ENCODE peak calls at places on chromosomes 13 and 19, in seven cellular contexts. K is AG10803; B is tibial artery; V is PC-9; Z is CD8-positive, alpha-beta T cell; L is cardiac muscle cell; Q is kidney epithelial cell. J is an unnamed sample.

GRCh38 chr13:30759748-30760147 is 24.4 kb downstream of the ALOX5AP start:
- DNase-seq in K (peak), B (no peak), V (no peak), Z (no peak), L (peak), Q (no peak), J (no peak)

GRCh38 chr13:77310161-77310560 is 16.7 kb downstream of the MYCBP2 start:
- DNase-seq in K (no peak), B (no peak), V (no peak), Z (no peak), L (no peak), Q (no peak), J (no peak)

GRCh38 chr19:49761625-49762311 is 1.3 kb downstream of the TSKS start:
- DNase-seq in K (peak), B (peak), V (no peak), Z (no peak), L (peak), Q (no peak), J (no peak)

GRCh38 chr13:24254151-24254810 is 55.1 kb upstream of the C1QTNF9 start:
- DNase-seq in K (no peak), B (no peak), V (no peak), Z (peak), L (peak), Q (no peak), J (peak)

GRCh38 chr19:3608750-3609322 is 2.2 kb upstream of the TBXA2R start:
- DNase-seq in K (no peak), B (no peak), V (no peak), Z (no peak), L (peak), Q (no peak), J (no peak)

GRCh38 chr19:49222011-49222410 is 64.4 kb downstream of the TRPM4 start:
- DNase-seq in K (peak), B (no peak), V (no peak), Z (no peak), L (no peak), Q (no peak), J (no peak)

GRCh38 chr13:99873141-99873540 is 98.4 kb downstream of the ZIC5 start:
- DNase-seq in K (no peak), B (no peak), V (no peak), Z (no peak), L (no peak), Q (no peak), J (no peak)

GRCh38 chr13:97307882-97308624 is 85.9 kb downstream of the MBNL2 start:
- DNase-seq in K (peak), B (no peak), V (peak), Z (no peak), L (peak), Q (no peak), J (no peak)

GRCh38 chr19:16978839-16979802 is 47.5 kb downstream of the CPAMD8 start:
- DNase-seq in K (no peak), B (no peak), V (no peak), Z (no peak), L (no peak), Q (no peak), J (no peak)

GRCh38 chr13:45747071-45747470 is 45.0 kb downstream of the CBY2 start:
- DNase-seq in K (no peak), B (no peak), V (no peak), Z (no peak), L (no peak), Q (no peak), J (no peak)

GRCh38 chr19:40567040-40567749 is 9.5 kb upstream of the SHKBP1 start:
- DNase-seq in K (no peak), B (no peak), V (no peak), Z (no peak), L (no peak), Q (no peak), J (no peak)

GRCh38 chr19:10896851-10897526 is 25.6 kb downstream of the CARM1 start:
- DNase-seq in K (no peak), B (no peak), V (no peak), Z (no peak), L (no peak), Q (no peak), J (no peak)

GRCh38 chr13:97222934-97223710 is 989 bp downstream of the MBNL2 start:
- DNase-seq in K (peak), B (no peak), V (no peak), Z (no peak), L (no peak), Q (no peak), J (no peak)

GRCh38 chr13:95481051-95481775 is 71.3 kb upstream of the CLDN10 start:
- DNase-seq in K (no peak), B (no peak), V (no peak), Z (no peak), L (peak), Q (no peak), J (no peak)

GRCh38 chr13:79018166-79018565 is 359.2 kb upstream of the OBI1 start:
- DNase-seq in K (no peak), B (no peak), V (no peak), Z (no peak), L (no peak), Q (no peak), J (no peak)

GRCh38 chr19:52946322-52947310 is 16.1 kb downstream of the ZNF816 start:
- DNase-seq in K (no peak), B (no peak), V (no peak), Z (no peak), L (peak), Q (no peak), J (peak)

GRCh38 chr13:61030445-61030844 is 385.2 kb downstream of the PCDH20 start:
- DNase-seq in K (no peak), B (no peak), V (no peak), Z (no peak), L (no peak), Q (no peak), J (no peak)

GRCh38 chr19:2391118-2391725 is 31.2 kb downstream of the TMPRSS9 start:
- DNase-seq in K (peak), B (no peak), V (no peak), Z (peak), L (peak), Q (no peak), J (no peak)

GRCh38 chr13:97254809-97255208 is 32.7 kb downstream of the MBNL2 start:
- DNase-seq in K (peak), B (no peak), V (peak), Z (no peak), L (no peak), Q (peak), J (no peak)

GRCh38 chr19:7772752-7773291 is 9.8 kb downstream of the CLEC4M start:
- DNase-seq in K (peak), B (no peak), V (no peak), Z (peak), L (peak), Q (no peak), J (no peak)

GRCh38 chr19:40603719-40604646 is 2.8 kb downstream of the LTBP4 start:
- DNase-seq in K (peak), B (peak), V (peak), Z (peak), L (peak), Q (peak), J (peak)

GRCh38 chr13:25742220-25742619 is 309.6 kb downstream of the SHISA2 start:
- DNase-seq in K (no peak), B (no peak), V (no peak), Z (no peak), L (no peak), Q (no peak), J (no peak)

DNA sequence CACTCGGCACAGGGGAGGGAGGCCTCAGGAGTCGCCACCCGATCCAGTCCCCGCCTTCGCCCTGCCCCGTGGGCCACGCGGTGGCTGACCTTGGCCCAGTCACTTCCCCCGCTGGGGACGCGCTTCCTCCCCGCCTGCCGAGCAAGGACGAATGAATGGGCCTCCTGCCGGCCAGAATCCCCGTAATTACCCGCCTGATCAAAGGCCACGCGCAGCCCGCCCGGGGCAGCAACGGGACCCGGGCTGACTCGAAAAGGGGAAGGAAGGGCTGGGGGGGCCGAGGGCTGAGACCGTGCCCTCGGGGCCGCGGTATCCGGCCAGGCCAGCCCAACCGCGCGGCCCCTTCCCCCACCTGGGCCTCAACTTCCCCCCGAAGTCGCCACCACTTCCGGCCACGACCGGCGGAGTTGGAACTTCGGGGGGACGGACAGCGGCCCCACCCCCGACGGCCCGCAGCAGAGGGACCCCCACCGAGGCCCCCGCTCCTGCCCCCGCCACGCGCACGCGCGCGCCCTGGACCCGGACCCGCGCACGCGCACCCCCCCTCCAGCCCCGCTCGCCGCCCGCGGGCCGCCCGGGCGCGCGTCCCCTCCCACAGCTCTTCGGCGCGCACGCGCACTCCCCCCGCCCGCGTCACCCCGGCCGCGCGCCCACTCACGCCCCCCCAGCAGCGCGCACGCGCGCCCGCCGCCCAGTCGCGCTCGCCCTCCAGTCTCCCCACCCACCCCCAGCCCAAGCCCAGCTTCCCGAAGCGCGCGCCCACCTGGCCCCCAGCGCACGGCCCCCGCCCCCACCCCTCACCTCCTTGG is 520 bp downstream of the ZNF787 start:
- DNase-seq in K (peak), B (peak), V (peak), Z (peak), L (peak), Q (no peak), J (peak)
- TF ChIP-seq CTCF in K (peak), B (no peak), V (peak), Z (no peak), L (peak), Q (peak), J (no peak)

GRCh38 chr19:1270854-1271527 is 1.9 kb downstream of the CIRBP start:
- DNase-seq in K (no peak), B (no peak), V (no peak), Z (no peak), L (no peak), Q (no peak), J (no peak)
- H3K4me3 ChIP-seq in K (peak), B (peak), V (peak), Z (peak), L (peak), Q (peak), J (peak)

DNA sequence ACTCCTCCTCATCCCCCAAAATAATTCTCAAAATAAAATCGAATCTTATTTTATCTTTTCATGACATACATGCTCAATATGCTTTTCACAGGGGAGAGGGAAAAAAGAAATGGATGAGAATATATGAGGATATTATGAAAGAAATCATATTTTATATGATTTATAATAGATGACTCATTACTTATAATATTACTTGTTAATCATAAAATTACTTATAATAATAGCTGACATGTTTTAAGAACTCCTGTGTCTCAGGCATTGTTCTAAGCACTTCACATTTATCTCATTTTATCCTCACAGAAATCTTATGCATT is 3.0 kb upstream of the CEACAM3 start:
- DNase-seq in K (no peak), B (no peak), V (no peak), Z (no peak), L (no peak), Q (no peak), J (no peak)
- TF ChIP-seq CTCF in K (no peak), B (no peak), V (no peak), Z (no peak), L (no peak), Q (no peak), J (no peak)

DNA sequence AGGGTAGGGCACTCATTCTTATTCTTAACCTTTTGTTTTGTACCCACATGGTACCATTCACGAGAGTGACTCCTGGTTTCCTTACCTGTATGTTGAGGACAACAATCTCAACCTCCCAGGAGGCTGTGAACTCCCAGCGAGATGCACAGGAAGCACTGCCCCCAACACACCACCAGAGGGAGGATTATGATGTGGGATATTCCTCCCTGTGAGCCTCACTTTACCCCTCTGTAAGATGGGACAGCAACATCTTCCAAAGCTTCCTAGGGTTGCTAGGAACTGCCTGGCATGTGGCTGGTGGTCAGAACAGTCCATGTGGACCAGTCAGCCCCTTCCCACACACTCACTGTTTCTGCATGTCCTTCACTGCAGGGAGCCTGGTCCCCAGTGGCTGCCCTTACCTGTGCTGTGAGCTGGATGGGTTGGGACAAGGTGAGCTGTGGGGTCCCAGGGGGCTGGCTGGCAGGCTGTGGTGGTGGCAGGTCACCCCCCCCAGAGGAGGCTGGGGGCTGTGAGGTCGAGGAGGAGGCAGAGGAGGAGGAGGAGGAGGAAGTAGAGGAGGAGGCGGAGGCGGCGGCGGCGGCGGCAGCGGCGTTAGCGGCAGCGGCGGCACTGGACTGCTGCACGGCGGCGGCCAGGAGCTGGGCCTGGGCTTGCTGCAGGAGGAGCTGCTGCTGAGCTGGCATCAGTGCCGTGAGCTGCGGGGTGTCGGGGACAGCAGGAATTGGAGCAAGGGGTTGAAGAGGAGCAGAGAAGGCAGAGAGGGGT is 15.8 kb downstream of the POU2F2 start:
- DNase-seq in K (no peak), B (no peak), V (no peak), Z (no peak), L (no peak), Q (no peak), J (no peak)
- H3K4me3 ChIP-seq in K (no peak), B (no peak), V (no peak), Z (no peak), L (no peak), Q (no peak), J (no peak)